ENCODE peak calls at places on chromosomes 5 and 9, in eight cellular contexts. One of them, this sample, is unnamed.

GRCh38 chr9:127634698-127635097 is 22.6 kb downstream of the STXBP1 start:
- DNase-seq in cardiac muscle cell: no peak
- DNase-seq in GM23248: no peak
- DNase-seq in SK-N-MC: no peak
- DNase-seq in KG1: no peak
- DNase-seq in stimulated activated CD4-positive, alpha-beta T cell treated with anti-CD3 and anti-CD28 coated beads, Interleukin-4, amount 100 ng/mL, for 4 hours: no peak
- DNase-seq in neural crest cell: no peak
- DNase-seq in hepatic stellate cell: no peak
- DNase-seq in this sample: no peak

GRCh38 chr9:129567842-129568559 is 52.9 kb downstream of the C9orf50 start:
- DNase-seq in hepatic stellate cell: peak
- DNase-seq in stimulated activated CD4-positive, alpha-beta T cell treated with anti-CD3 and anti-CD28 coated beads, Interleukin-4, amount 100 ng/mL, for 4 hours: no peak
- DNase-seq in GM23248: peak
- DNase-seq in cardiac muscle cell: peak
- DNase-seq in KG1: no peak
- DNase-seq in neural crest cell: no peak
- DNase-seq in SK-N-MC: no peak
- DNase-seq in this sample: no peak

GRCh38 chr5:122942164-122942914 is 94.2 kb downstream of the PPIC start:
- DNase-seq in cardiac muscle cell: no peak
- DNase-seq in GM23248: no peak
- DNase-seq in stimulated activated CD4-positive, alpha-beta T cell treated with anti-CD3 and anti-CD28 coated beads, Interleukin-4, amount 100 ng/mL, for 4 hours: no peak
- DNase-seq in SK-N-MC: no peak
- DNase-seq in neural crest cell: no peak
- DNase-seq in hepatic stellate cell: peak
- DNase-seq in KG1: no peak
- DNase-seq in this sample: no peak

GRCh38 chr9:6277417-6277816 is 50.8 kb upstream of the TPD52L3 start:
- DNase-seq in stimulated activated CD4-positive, alpha-beta T cell treated with anti-CD3 and anti-CD28 coated beads, Interleukin-4, amount 100 ng/mL, for 4 hours: no peak
- DNase-seq in KG1: no peak
- DNase-seq in hepatic stellate cell: no peak
- DNase-seq in GM23248: no peak
- DNase-seq in cardiac muscle cell: no peak
- DNase-seq in SK-N-MC: no peak
- DNase-seq in neural crest cell: no peak
- DNase-seq in this sample: no peak

GRCh38 chr9:83247732-83248131 is 184.8 kb upstream of the RASEF start:
- DNase-seq in KG1: no peak
- DNase-seq in GM23248: no peak
- DNase-seq in neural crest cell: no peak
- DNase-seq in stimulated activated CD4-positive, alpha-beta T cell treated with anti-CD3 and anti-CD28 coated beads, Interleukin-4, amount 100 ng/mL, for 4 hours: no peak
- DNase-seq in hepatic stellate cell: no peak
- DNase-seq in cardiac muscle cell: no peak
- DNase-seq in SK-N-MC: no peak
- DNase-seq in this sample: no peak

GRCh38 chr9:99855467-99856176 is 33.9 kb downstream of the NR4A3 start:
- DNase-seq in cardiac muscle cell: no peak
- DNase-seq in KG1: no peak
- DNase-seq in neural crest cell: no peak
- DNase-seq in stimulated activated CD4-positive, alpha-beta T cell treated with anti-CD3 and anti-CD28 coated beads, Interleukin-4, amount 100 ng/mL, for 4 hours: no peak
- DNase-seq in hepatic stellate cell: no peak
- DNase-seq in SK-N-MC: no peak
- DNase-seq in GM23248: no peak
- DNase-seq in this sample: no peak

GRCh38 chr5:148309746-148310145 is 2.5 kb upstream of the SPINK7 start:
- DNase-seq in hepatic stellate cell: no peak
- DNase-seq in neural crest cell: no peak
- DNase-seq in KG1: no peak
- DNase-seq in cardiac muscle cell: no peak
- DNase-seq in GM23248: no peak
- DNase-seq in SK-N-MC: no peak
- DNase-seq in stimulated activated CD4-positive, alpha-beta T cell treated with anti-CD3 and anti-CD28 coated beads, Interleukin-4, amount 100 ng/mL, for 4 hours: no peak
- DNase-seq in this sample: no peak

GRCh38 chr5:79552984-79553383 is 39.0 kb upstream of the HOMER1 start:
- DNase-seq in stimulated activated CD4-positive, alpha-beta T cell treated with anti-CD3 and anti-CD28 coated beads, Interleukin-4, amount 100 ng/mL, for 4 hours: no peak
- DNase-seq in cardiac muscle cell: no peak
- DNase-seq in neural crest cell: no peak
- DNase-seq in KG1: no peak
- DNase-seq in SK-N-MC: peak
- DNase-seq in GM23248: peak
- DNase-seq in hepatic stellate cell: no peak
- DNase-seq in this sample: no peak

GRCh38 chr5:98816574-98817222 is 43.2 kb downstream of the RGMB start:
- DNase-seq in SK-N-MC: no peak
- DNase-seq in neural crest cell: no peak
- DNase-seq in KG1: no peak
- DNase-seq in stimulated activated CD4-positive, alpha-beta T cell treated with anti-CD3 and anti-CD28 coated beads, Interleukin-4, amount 100 ng/mL, for 4 hours: no peak
- DNase-seq in hepatic stellate cell: no peak
- DNase-seq in GM23248: no peak
- DNase-seq in cardiac muscle cell: no peak
- DNase-seq in this sample: no peak